ENCODE peak calls at places on chromosomes 2 and 18, in five cellular contexts. A is NCI-H2081, C is NCI-H345, D is AG09319, B is fibroblast of lung. N is an unnamed sample.

GRCh38 chr18:6210349-6211173 is 204.2 kb downstream of the L3MBTL4 start:
- DNase-seq in A (no peak), C (no peak), D (no peak), B (no peak), N (peak)

GRCh38 chr2:120109186-120110061 is 96.5 kb downstream of the EPB41L5 start:
- DNase-seq in A (peak), C (peak), D (no peak), B (peak), N (peak)

GRCh38 chr2:120231564-120231973 is 8.4 kb upstream of the TMEM185B start:
- DNase-seq in A (no peak), C (no peak), D (no peak), B (no peak), N (no peak)

GRCh38 chr2:189527812-189528591 is 52.6 kb downstream of the SLC40A1 start:
- DNase-seq in A (no peak), C (no peak), D (no peak), B (peak), N (peak)

GRCh38 chr2:101759162-101759561 is 61.7 kb downstream of the MAP4K4 start:
- DNase-seq in A (no peak), C (no peak), D (peak), B (peak), N (peak)

GRCh38 chr2:119579457-119580295 is 35.4 kb downstream of the CFAP221 start:
- DNase-seq in A (no peak), C (no peak), D (no peak), B (no peak), N (no peak)

GRCh38 chr2:237702439-237703397 is 75.3 kb downstream of the LRRFIP1 start:
- DNase-seq in A (no peak), C (no peak), D (no peak), B (peak), N (no peak)

GRCh38 chr2:215746507-215747243 is 266.7 kb downstream of the MREG start:
- DNase-seq in A (no peak), C (no peak), D (no peak), B (no peak), N (peak)

GRCh38 chr2:102030855-102031527 is 39.2 kb downstream of the IL1R2 start:
- DNase-seq in A (no peak), C (no peak), D (no peak), B (no peak), N (no peak)

GRCh38 chr2:234502285-234502918 is 5.5 kb upstream of the ARL4C start:
- DNase-seq in A (no peak), C (peak), D (peak), B (peak), N (peak)

GRCh38 chr2:215594766-215595165 is 158.9 kb upstream of the FN1 start:
- DNase-seq in A (no peak), C (no peak), D (no peak), B (no peak), N (peak)

GRCh38 chr18:45569566-45569965 is 45.7 kb upstream of the SLC14A2 start:
- DNase-seq in A (no peak), C (no peak), D (no peak), B (no peak), N (no peak)

GRCh38 chr2:29114841-29115609 is at the start of gene CLIP4:
- DNase-seq in A (peak), C (peak), D (peak), B (peak), N (peak)

GRCh38 chr18:54263904-54264336 is 5.4 kb upstream of the POLI start:
- DNase-seq in A (no peak), C (no peak), D (no peak), B (no peak), N (no peak)

GRCh38 chr2:184261818-184262217 is 336.5 kb upstream of the ZNF804A start:
- DNase-seq in A (no peak), C (no peak), D (no peak), B (no peak), N (no peak)

GRCh38 chr2:218979846-218980738 is 4.9 kb downstream of the FEV start:
- DNase-seq in A (peak), C (peak), D (no peak), B (peak), N (peak)

GRCh38 chr18:2961828-2962227 is 51.1 kb downstream of the LPIN2 start:
- DNase-seq in A (no peak), C (no peak), D (no peak), B (peak), N (no peak)

GRCh38 chr2:54438271-54438670 is 17.9 kb upstream of the SPTBN1 start:
- DNase-seq in A (no peak), C (no peak), D (no peak), B (peak), N (no peak)

GRCh38 chr2:199462167-199462976 is 4.6 kb upstream of the SATB2 start:
- DNase-seq in A (no peak), C (no peak), D (no peak), B (no peak), N (no peak)

GRCh38 chr2:20232837-20233207 is 7.9 kb upstream of the SDC1 start:
- DNase-seq in A (no peak), C (no peak), D (no peak), B (no peak), N (peak)

GRCh38 chr2:101991731-101992145 is at the start of gene IL1R2:
- DNase-seq in A (no peak), C (no peak), D (no peak), B (no peak), N (no peak)

GRCh38 chr2:209907746-209908145 is 94.7 kb upstream of the RPE start:
- DNase-seq in A (no peak), C (no peak), D (no peak), B (no peak), N (no peak)

GRCh38 chr2:240964854-240965295 is 33.5 kb upstream of the SNED1 start:
- DNase-seq in A (no peak), C (no peak), D (no peak), B (no peak), N (no peak)

GRCh38 chr18:907171-907879 is 2.7 kb downstream of the ADCYAP1 start:
- DNase-seq in A (peak), C (peak), D (no peak), B (no peak), N (no peak)

GRCh38 chr18:39314595-39314994 is 1749.0 kb upstream of the CELF4 start:
- DNase-seq in A (no peak), C (no peak), D (no peak), B (no peak), N (no peak)